ENCODE peak calls at places on chromosomes 6 and 20, in four cellular contexts. D, P, B and R are unnamed samples.

GRCh38 chr20:38825571-38825900 is 20.0 kb downstream of the PPP1R16B start:
- DNase-seq in D (no peak), P (no peak), B (no peak), R (no peak)

GRCh38 chr20:21048841-21049273 is 57.3 kb downstream of the LINC00237 start:
- DNase-seq in D (peak), P (peak), B (peak), R (peak)

GRCh38 chr20:34581341-34582189 is 23.0 kb downstream of the MAP1LC3A start:
- DNase-seq in D (no peak), P (no peak), B (no peak), R (no peak)

GRCh38 chr20:44600301-44600700 is 17.9 kb downstream of the PKIG start:
- DNase-seq in D (no peak), P (no peak), B (no peak), R (no peak)

GRCh38 chr20:18632196-18632789 is 44.4 kb downstream of the DTD1 start:
- DNase-seq in D (peak), P (peak), B (peak), R (peak)

GRCh38 chr6:73532288-73532687 is 11.5 kb upstream of the EEF1A1 start:
- DNase-seq in D (no peak), P (no peak), B (no peak), R (no peak)

GRCh38 chr6:146184701-146185100 is 155.8 kb downstream of the GRM1 start:
- DNase-seq in D (no peak), P (no peak), B (no peak), R (no peak)

GRCh38 chr6:95364016-95364604 is 213.2 kb upstream of the MANEA start:
- DNase-seq in D (no peak), P (peak), B (no peak), R (peak)

GRCh38 chr6:30647039-30647801 is at the start of gene C6orf136:
- DNase-seq in D (peak), P (peak), B (peak), R (peak)

GRCh38 chr20:3543901-3544507 is 73.2 kb downstream of the ATRN start:
- DNase-seq in D (no peak), P (peak), B (no peak), R (peak)

GRCh38 chr6:1617466-1618304 is 8.0 kb downstream of the FOXC1 start:
- DNase-seq in D (no peak), P (no peak), B (no peak), R (no peak)

GRCh38 chr6:1619666-1620503 is 10.2 kb downstream of the FOXC1 start:
- DNase-seq in D (no peak), P (no peak), B (peak), R (no peak)

GRCh38 chr6:1619106-1619665 is 9.5 kb downstream of the FOXC1 start:
- DNase-seq in D (no peak), P (no peak), B (no peak), R (no peak)

GRCh38 chr6:1616556-1617463 is 7.1 kb downstream of the FOXC1 start:
- DNase-seq in D (no peak), P (no peak), B (no peak), R (no peak)

DNA sequence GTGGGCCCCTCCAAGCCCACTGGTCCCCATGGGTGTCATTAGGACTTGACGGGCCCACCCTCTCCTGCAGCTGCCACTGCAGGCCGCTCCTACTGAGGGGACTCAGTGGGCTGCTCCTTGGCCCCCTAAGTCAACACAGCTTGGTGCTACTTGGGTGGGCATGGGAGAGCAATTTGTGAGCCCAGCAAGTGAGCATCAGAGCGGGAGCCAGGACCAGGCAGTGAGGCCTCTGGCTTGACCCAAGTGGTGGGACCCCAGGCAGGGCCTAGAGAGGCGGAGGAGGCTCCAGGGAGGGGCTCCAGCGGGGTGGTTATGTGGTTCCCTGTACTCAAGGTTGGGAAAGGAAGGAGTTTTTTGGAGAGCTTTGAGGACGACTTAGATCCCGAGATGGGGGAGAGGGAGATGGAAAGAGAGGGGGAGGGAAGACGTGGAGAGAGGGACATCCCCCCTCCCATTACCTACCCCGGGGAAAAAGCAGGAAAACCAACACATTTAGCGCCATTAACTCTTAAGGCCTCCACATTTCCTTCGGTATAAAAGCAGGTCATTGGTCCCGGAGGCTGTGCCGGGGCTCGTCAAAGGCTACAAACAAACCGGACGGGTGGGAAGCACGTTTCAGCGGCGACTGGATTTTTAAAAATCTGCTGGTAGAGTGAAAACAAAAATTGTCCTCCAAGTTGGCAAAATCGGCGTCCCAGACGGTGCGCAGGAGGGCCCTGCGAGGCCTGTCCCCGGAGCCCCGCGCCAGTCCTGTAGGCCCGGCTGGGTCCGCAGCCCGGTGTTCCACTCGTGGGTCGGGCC is 8.8 kb downstream of the FOXC1 start:
- DNase-seq in D (no peak), P (no peak), B (no peak), R (no peak)
- TF ChIP-seq HMGXB4 in D (no peak), P (no peak), B (no peak), R (no peak)

GRCh38 chr6:138970856-138971425 is 17.1 kb downstream of the REPS1 start:
- DNase-seq in D (no peak), P (no peak), B (no peak), R (peak)

GRCh38 chr6:138971601-138972000 is 16.5 kb downstream of the REPS1 start:
- DNase-seq in D (no peak), P (no peak), B (no peak), R (no peak)

GRCh38 chr6:138970159-138970558 is 17.9 kb downstream of the REPS1 start:
- DNase-seq in D (no peak), P (no peak), B (no peak), R (no peak)

GRCh38 chr6:138973481-138974140 is 14.4 kb downstream of the REPS1 start:
- DNase-seq in D (no peak), P (no peak), B (no peak), R (no peak)

GRCh38 chr6:138972226-138972665 is 15.8 kb downstream of the REPS1 start:
- DNase-seq in D (no peak), P (no peak), B (no peak), R (no peak)
- TF ChIP-seq HMGXB4 in D (no peak), P (no peak), B (no peak), R (no peak)

GRCh38 chr6:599946-600448 is 56.9 kb downstream of the HUS1B start:
- DNase-seq in D (no peak), P (no peak), B (no peak), R (no peak)
- TF ChIP-seq HMGXB4 in D (no peak), P (no peak), B (no peak), R (no peak)

GRCh38 chr6:144768676-144769599 is 483.8 kb downstream of the UTRN start:
- DNase-seq in D (no peak), P (no peak), B (no peak), R (no peak)
- TF ChIP-seq HMGXB4 in D (no peak), P (no peak), B (no peak), R (no peak)

DNA sequence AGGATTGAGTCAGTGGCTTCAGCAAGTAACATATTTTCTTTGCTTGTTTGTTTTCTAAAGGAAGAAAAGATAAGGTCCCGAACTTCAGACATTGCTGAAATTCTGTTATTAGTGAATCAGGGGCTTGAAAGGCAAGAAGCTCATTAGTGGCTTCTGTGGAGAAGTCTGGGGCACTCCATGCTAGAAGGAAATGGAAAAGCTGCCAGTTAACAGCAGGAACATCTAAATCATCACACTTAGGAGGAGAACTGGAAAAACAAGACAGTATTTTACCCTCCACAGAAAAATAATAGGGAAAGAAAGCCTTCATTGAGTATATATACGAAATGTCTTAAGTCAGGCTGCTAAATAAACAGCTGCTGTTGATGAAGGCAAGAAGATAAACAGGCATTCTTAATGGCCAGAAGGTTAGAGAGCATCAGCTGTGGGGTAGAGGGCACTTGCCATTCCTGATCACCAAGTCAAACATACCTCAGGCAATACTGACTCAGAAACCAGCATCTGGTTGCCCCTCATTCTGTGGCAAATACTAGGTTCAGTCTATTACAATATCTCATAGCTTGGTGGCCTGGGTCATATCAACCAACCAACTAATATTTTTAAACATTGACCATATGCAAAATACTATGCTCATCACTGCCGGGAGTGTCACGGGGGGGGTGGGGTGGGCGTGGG is 143.2 kb upstream of the TENT5A start:
- DNase-seq in D (no peak), P (peak), B (no peak), R (no peak)
- TF ChIP-seq HMGXB4 in D (no peak), P (no peak), B (no peak), R (no peak)

GRCh38 chr20:1171461-1172093 is 13.2 kb downstream of the TMEM74B start:
- DNase-seq in D (peak), P (peak), B (peak), R (peak)
- TF ChIP-seq HMGXB4 in D (no peak), P (no peak), B (no peak), R (no peak)